ENCODE peak calls at places on chromosomes 6 and 20, in four cellular contexts. One of them, this sample, is unnamed.

GRCh38 chr6:64679411-64679810 is 1027.6 kb downstream of the EYS start:
- DNase-seq in HepG2: no peak
- DNase-seq in Panc1: no peak
- DNase-seq in K562: no peak
- DNase-seq in this sample: no peak

GRCh38 chr6:165092881-165093595 is 216.4 kb downstream of the C6orf118 start:
- DNase-seq in HepG2: no peak
- DNase-seq in Panc1: no peak
- DNase-seq in K562: no peak
- DNase-seq in this sample: no peak

GRCh38 chr20:25277051-25277801 is 29.3 kb downstream of the PYGB start:
- DNase-seq in HepG2: no peak
- DNase-seq in Panc1: no peak
- DNase-seq in K562: no peak
- DNase-seq in this sample: no peak

GRCh38 chr20:36573798-36574277 is 441 bp downstream of the TGIF2 start:
- DNase-seq in HepG2: peak
- DNase-seq in Panc1: no peak
- DNase-seq in K562: peak
- DNase-seq in this sample: no peak

GRCh38 chr6:36314221-36315014 is 22.3 kb downstream of the BNIP5 start:
- DNase-seq in HepG2: no peak
- DNase-seq in Panc1: no peak
- DNase-seq in K562: no peak
- DNase-seq in this sample: peak

GRCh38 chr20:31817461-31817860 is 1.7 kb upstream of the MYLK2 start:
- DNase-seq in HepG2: no peak
- DNase-seq in Panc1: no peak
- DNase-seq in K562: no peak
- DNase-seq in this sample: no peak

GRCh38 chr20:1302578-1303541 is 26.1 kb downstream of the SDCBP2 start:
- DNase-seq in HepG2: no peak
- DNase-seq in Panc1: no peak
- DNase-seq in K562: peak
- DNase-seq in this sample: no peak

GRCh38 chr20:62508641-62509051 is 32.9 kb upstream of the GATA5 start:
- DNase-seq in HepG2: no peak
- DNase-seq in Panc1: no peak
- DNase-seq in K562: no peak
- DNase-seq in this sample: no peak

GRCh38 chr20:9912858-9913434 is 74.1 kb upstream of the PAK5 start:
- DNase-seq in HepG2: peak
- DNase-seq in Panc1: peak
- DNase-seq in K562: peak
- DNase-seq in this sample: peak

GRCh38 chr6:160015778-160016684 is 47.1 kb downstream of the IGF2R start:
- DNase-seq in HepG2: no peak
- DNase-seq in Panc1: no peak
- DNase-seq in K562: no peak
- DNase-seq in this sample: no peak

GRCh38 chr6:33730611-33731010 is 16.1 kb downstream of the IP6K3 start:
- DNase-seq in HepG2: no peak
- DNase-seq in Panc1: no peak
- DNase-seq in K562: no peak
- DNase-seq in this sample: no peak

GRCh38 chr6:31780507-31781243 is 3.5 kb upstream of the VWA7 start:
- DNase-seq in HepG2: no peak
- DNase-seq in Panc1: no peak
- DNase-seq in K562: no peak
- DNase-seq in this sample: no peak

GRCh38 chr6:128230267-128230989 is 290.0 kb downstream of the PTPRK start:
- DNase-seq in HepG2: peak
- DNase-seq in Panc1: no peak
- DNase-seq in K562: no peak
- DNase-seq in this sample: no peak

GRCh38 chr6:95133578-95133977 is 443.8 kb upstream of the MANEA start:
- DNase-seq in HepG2: no peak
- DNase-seq in Panc1: peak
- DNase-seq in K562: no peak
- DNase-seq in this sample: peak
- TF ChIP-seq TCF7L2 in HepG2: no peak
- TF ChIP-seq TCF7L2 in Panc1: no peak
- TF ChIP-seq TCF7L2 in K562: no peak
- TF ChIP-seq TCF7L2 in this sample: no peak

GRCh38 chr20:50172347-50173013 is 18.1 kb upstream of the CEBPB start:
- DNase-seq in HepG2: peak
- DNase-seq in Panc1: no peak
- DNase-seq in K562: no peak
- DNase-seq in this sample: no peak
- TF ChIP-seq TCF7L2 in HepG2: no peak
- TF ChIP-seq TCF7L2 in Panc1: no peak
- TF ChIP-seq TCF7L2 in K562: no peak
- TF ChIP-seq TCF7L2 in this sample: no peak

DNA sequence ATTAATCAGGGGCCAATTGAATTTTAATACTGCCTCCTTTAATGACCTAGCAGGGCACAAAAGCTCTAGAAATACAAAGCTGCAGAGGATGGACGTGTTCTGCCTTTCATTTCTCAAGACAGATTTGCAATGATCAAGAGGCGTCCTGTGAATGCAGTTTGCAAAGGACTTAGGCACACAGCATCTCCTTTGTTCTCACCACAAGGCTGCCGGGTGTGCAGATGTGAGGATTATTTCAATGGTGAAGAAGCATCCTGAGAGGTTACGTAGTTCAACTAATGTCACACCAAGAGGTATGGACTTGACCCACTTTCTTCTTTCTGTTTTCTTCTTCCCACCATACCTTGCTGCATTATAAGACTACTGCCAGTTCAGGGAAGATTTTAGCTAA is 42.9 kb upstream of the SPTLC3 start:
- DNase-seq in HepG2: no peak
- DNase-seq in Panc1: no peak
- DNase-seq in K562: no peak
- DNase-seq in this sample: no peak
- TF ChIP-seq TCF7L2 in HepG2: no peak
- TF ChIP-seq TCF7L2 in Panc1: no peak
- TF ChIP-seq TCF7L2 in K562: no peak
- TF ChIP-seq TCF7L2 in this sample: no peak

GRCh38 chr6:11217360-11218076 is 14.9 kb downstream of the NEDD9 start:
- DNase-seq in HepG2: peak
- DNase-seq in Panc1: no peak
- DNase-seq in K562: no peak
- DNase-seq in this sample: no peak
- TF ChIP-seq TCF7L2 in HepG2: no peak
- TF ChIP-seq TCF7L2 in Panc1: no peak
- TF ChIP-seq TCF7L2 in K562: no peak
- TF ChIP-seq TCF7L2 in this sample: no peak

GRCh38 chr6:28597924-28598323 is 72.2 kb downstream of the GPX5 start:
- DNase-seq in HepG2: peak
- DNase-seq in Panc1: peak
- DNase-seq in K562: no peak
- DNase-seq in this sample: peak
- TF ChIP-seq TCF7L2 in HepG2: no peak
- TF ChIP-seq TCF7L2 in Panc1: no peak
- TF ChIP-seq TCF7L2 in K562: no peak
- TF ChIP-seq TCF7L2 in this sample: no peak